ENCODE peak calls at places on chromosomes 11 and 22, in five cellular contexts. X is IMR-90, N is SW 1271, M is stomach, C is germinal center. V is an unnamed sample.

GRCh38 chr11:128222245-128222959 is 365.0 kb downstream of the ETS1 start:
- DNase-seq in X (peak), C (no peak), N (no peak), M (no peak), V (no peak)

GRCh38 chr22:39724857-39725256 is 154.3 kb downstream of the CACNA1I start:
- DNase-seq in M (no peak), C (no peak), X (no peak), N (no peak), V (no peak)

GRCh38 chr11:132278801-132279574 is 908.6 kb downstream of the NTM start:
- DNase-seq in N (no peak), C (no peak), X (peak), M (no peak), V (no peak)

GRCh38 chr11:114149689-114150407 is 90.3 kb downstream of the ZBTB16 start:
- DNase-seq in X (no peak), N (no peak), M (no peak), C (no peak), V (no peak)

GRCh38 chr11:134176284-134176683 is 47.5 kb downstream of the NCAPD3 start:
- DNase-seq in C (no peak), M (no peak), N (no peak), X (no peak), V (no peak)

GRCh38 chr11:76233936-76234703 is 27.8 kb upstream of the WNT11 start:
- DNase-seq in N (no peak), X (no peak), C (peak), M (no peak), V (no peak)

GRCh38 chr11:98565311-98565710 is 455.4 kb upstream of the CNTN5 start:
- DNase-seq in N (no peak), C (no peak), M (no peak), X (no peak), V (no peak)

GRCh38 chr22:49303061-49303735 is 524.5 kb downstream of the BRD1 start:
- DNase-seq in X (no peak), M (peak), C (no peak), N (no peak), V (no peak)

GRCh38 chr11:47220401-47220821 is 5.6 kb downstream of the DDB2 start:
- DNase-seq in X (peak), N (no peak), M (no peak), C (no peak), V (no peak)

GRCh38 chr11:33376331-33377099 is 119.3 kb downstream of the HIPK3 start:
- DNase-seq in X (no peak), M (no peak), N (no peak), C (peak), V (no peak)

GRCh38 chr11:10543782-10544181 is 2.8 kb upstream of the RNF141 start:
- DNase-seq in C (no peak), N (no peak), M (no peak), X (no peak), V (no peak)

GRCh38 chr11:43585877-43586608 is 94.5 kb upstream of the HSD17B12 start:
- DNase-seq in X (no peak), M (no peak), N (no peak), C (no peak), V (no peak)

GRCh38 chr11:96235725-96236124 is 107.3 kb downstream of the MAML2 start:
- DNase-seq in X (peak), M (no peak), N (no peak), C (no peak), V (no peak)

GRCh38 chr11:3894128-3894731 is 38.8 kb downstream of the STIM1 start:
- DNase-seq in C (peak), M (no peak), X (peak), N (no peak), V (no peak)

GRCh38 chr22:25745341-25746011 is 3.5 kb downstream of the MYO18B start:
- DNase-seq in X (peak), N (no peak), C (no peak), M (no peak), V (no peak)

GRCh38 chr11:3058753-3059664 is 1.8 kb upstream of the CARS1 start:
- DNase-seq in C (no peak), N (peak), M (no peak), X (peak), V (no peak)

GRCh38 chr11:72298931-72299330 is 55.0 kb upstream of the PHOX2A start:
- DNase-seq in M (no peak), X (no peak), N (no peak), C (no peak), V (no peak)

GRCh38 chr11:70364745-70365535 is 33.4 kb upstream of the CTTN start:
- DNase-seq in X (no peak), C (peak), M (no peak), N (no peak), V (no peak)

GRCh38 chr11:46240861-46241260 is 36.6 kb upstream of the CREB3L1 start:
- DNase-seq in M (no peak), C (no peak), N (no peak), X (no peak), V (no peak)

GRCh38 chr11:94525933-94526332 is 13.7 kb downstream of the C11orf97 start:
- DNase-seq in N (no peak), C (no peak), X (peak), M (peak), V (no peak)

GRCh38 chr22:42993651-42994275 is 21.2 kb downstream of the PACSIN2 start:
- DNase-seq in N (no peak), M (peak), X (peak), C (no peak), V (no peak)

GRCh38 chr11:126725521-126725920 is 275.0 kb downstream of the KIRREL3 start:
- DNase-seq in N (no peak), X (no peak), C (no peak), M (no peak), V (no peak)

GRCh38 chr11:1127664-1128162 is 30.0 kb upstream of the MUC5AC start:
- DNase-seq in C (no peak), N (no peak), X (no peak), M (no peak), V (no peak)

GRCh38 chr22:20055654-20056053 is 24.4 kb upstream of the DGCR8 start:
- DNase-seq in C (no peak), N (no peak), X (no peak), M (no peak), V (no peak)

GRCh38 chr11:26896716-26897115 is 97.2 kb upstream of the FIBIN start:
- DNase-seq in M (no peak), C (no peak), X (no peak), N (no peak), V (no peak)

GRCh38 chr22:44436656-44437492 is 61.2 kb downstream of the RTL6 start:
- DNase-seq in N (no peak), C (no peak), X (no peak), M (no peak), V (no peak)

GRCh38 chr22:48957311-48957986 is 870.2 kb downstream of the BRD1 start:
- DNase-seq in N (no peak), M (peak), X (no peak), C (no peak), V (no peak)

GRCh38 chr11:94895451-94895850 is 77.9 kb downstream of the CWC15 start:
- DNase-seq in N (no peak), X (peak), M (no peak), C (no peak), V (no peak)

V was measured in HCT116.